ENCODE peak calls at places on chromosome 1, in five cellular contexts. One of them, this sample, is unnamed.

GRCh38 chr1:90723561-90724108 is 6.5 kb upstream of the BARHL2 start:
- DNase-seq in CD8-positive, alpha-beta memory T cell: no peak
- DNase-seq in LoVo: no peak
- DNase-seq in NCI-H1694: no peak
- DNase-seq in fibroblast of the aortic adventitia: no peak
- DNase-seq in this sample: peak

GRCh38 chr1:227343727-227344551 is 25.6 kb upstream of the CDC42BPA start:
- DNase-seq in CD8-positive, alpha-beta memory T cell: no peak
- DNase-seq in LoVo: no peak
- DNase-seq in NCI-H1694: no peak
- DNase-seq in fibroblast of the aortic adventitia: peak
- DNase-seq in this sample: no peak

GRCh38 chr1:240210026-240210425 is 118.3 kb downstream of the FMN2 start:
- DNase-seq in CD8-positive, alpha-beta memory T cell: no peak
- DNase-seq in LoVo: no peak
- DNase-seq in NCI-H1694: no peak
- DNase-seq in fibroblast of the aortic adventitia: no peak
- DNase-seq in this sample: no peak

GRCh38 chr1:217363319-217363718 is 267.6 kb downstream of the GPATCH2 start:
- DNase-seq in CD8-positive, alpha-beta memory T cell: no peak
- DNase-seq in LoVo: no peak
- DNase-seq in NCI-H1694: no peak
- DNase-seq in fibroblast of the aortic adventitia: no peak
- DNase-seq in this sample: no peak

GRCh38 chr1:163844393-163844948 is 522.7 kb downstream of the NUF2 start:
- DNase-seq in CD8-positive, alpha-beta memory T cell: no peak
- DNase-seq in LoVo: no peak
- DNase-seq in NCI-H1694: no peak
- DNase-seq in fibroblast of the aortic adventitia: peak
- DNase-seq in this sample: no peak

GRCh38 chr1:228986093-228986904 is 251.0 kb downstream of the RHOU start:
- DNase-seq in CD8-positive, alpha-beta memory T cell: no peak
- DNase-seq in LoVo: no peak
- DNase-seq in NCI-H1694: peak
- DNase-seq in fibroblast of the aortic adventitia: peak
- DNase-seq in this sample: peak

GRCh38 chr1:224626042-224626441 is 9.9 kb downstream of the CNIH3 start:
- DNase-seq in CD8-positive, alpha-beta memory T cell: no peak
- DNase-seq in LoVo: no peak
- DNase-seq in NCI-H1694: no peak
- DNase-seq in fibroblast of the aortic adventitia: peak
- DNase-seq in this sample: no peak

GRCh38 chr1:172960454-172961208 is 90.1 kb downstream of the TNFSF18 start:
- DNase-seq in CD8-positive, alpha-beta memory T cell: no peak
- DNase-seq in LoVo: no peak
- DNase-seq in NCI-H1694: no peak
- DNase-seq in fibroblast of the aortic adventitia: peak
- DNase-seq in this sample: no peak

GRCh38 chr1:228141082-228141870 is 1.2 kb downstream of the GUK1 start:
- DNase-seq in CD8-positive, alpha-beta memory T cell: peak
- DNase-seq in LoVo: no peak
- DNase-seq in NCI-H1694: no peak
- DNase-seq in fibroblast of the aortic adventitia: peak
- DNase-seq in this sample: no peak

GRCh38 chr1:109243221-109243620 is 6.1 kb upstream of the CELSR2 start:
- DNase-seq in CD8-positive, alpha-beta memory T cell: no peak
- DNase-seq in LoVo: no peak
- DNase-seq in NCI-H1694: no peak
- DNase-seq in fibroblast of the aortic adventitia: no peak
- DNase-seq in this sample: no peak

GRCh38 chr1:245225709-245226464 is 71.1 kb downstream of the KIF26B start:
- DNase-seq in CD8-positive, alpha-beta memory T cell: no peak
- DNase-seq in LoVo: no peak
- DNase-seq in NCI-H1694: no peak
- DNase-seq in fibroblast of the aortic adventitia: no peak
- DNase-seq in this sample: peak

GRCh38 chr1:36576677-36577076 is 94.0 kb upstream of the CSF3R start:
- DNase-seq in CD8-positive, alpha-beta memory T cell: no peak
- DNase-seq in LoVo: no peak
- DNase-seq in NCI-H1694: peak
- DNase-seq in fibroblast of the aortic adventitia: no peak
- DNase-seq in this sample: no peak

GRCh38 chr1:67847466-67847865 is 14.2 kb upstream of the GNG12 start:
- DNase-seq in CD8-positive, alpha-beta memory T cell: no peak
- DNase-seq in LoVo: no peak
- DNase-seq in NCI-H1694: no peak
- DNase-seq in fibroblast of the aortic adventitia: peak
- DNase-seq in this sample: no peak

GRCh38 chr1:186511761-186512637 is 51.1 kb upstream of the PDC start:
- DNase-seq in CD8-positive, alpha-beta memory T cell: no peak
- DNase-seq in LoVo: no peak
- DNase-seq in NCI-H1694: no peak
- DNase-seq in fibroblast of the aortic adventitia: no peak
- DNase-seq in this sample: no peak

GRCh38 chr1:156859523-156860112 is 701 bp upstream of the INSRR start:
- DNase-seq in CD8-positive, alpha-beta memory T cell: no peak
- DNase-seq in LoVo: no peak
- DNase-seq in NCI-H1694: no peak
- DNase-seq in fibroblast of the aortic adventitia: peak
- DNase-seq in this sample: peak